ENCODE peak calls at places on chromosomes 5 and 9, in eight cellular contexts. D, Z, J, T, Q, L, I and P are unnamed samples.

GRCh38 chr5:127299678-127300077 is 9.1 kb downstream of the MEGF10 start:
- DNase-seq in D (no peak), L (no peak), J (no peak), I (no peak), Q (no peak), Z (no peak), T (no peak), P (no peak)

GRCh38 chr5:84290161-84290560 is 94.5 kb downstream of the EDIL3 start:
- DNase-seq in L (no peak), Z (no peak), D (no peak), J (no peak), I (peak), Q (no peak), T (no peak), P (peak)

GRCh38 chr5:133147815-133148634 is 96.2 kb downstream of the HSPA4 start:
- DNase-seq in L (no peak), T (no peak), J (no peak), I (no peak), D (no peak), Q (no peak), Z (no peak), P (no peak)

GRCh38 chr5:179190851-179191505 is 130.8 kb downstream of the ZNF354C start:
- DNase-seq in Z (no peak), D (no peak), L (no peak), J (no peak), Q (peak), T (no peak), I (no peak), P (no peak)

GRCh38 chr5:50501510-50502209 is 60.6 kb upstream of the EMB start:
- DNase-seq in D (no peak), J (no peak), Z (no peak), L (no peak), Q (no peak), T (no peak), I (no peak), P (peak)

GRCh38 chr9:84754896-84755295 is 85.4 kb downstream of the NTRK2 start:
- DNase-seq in T (no peak), Q (no peak), D (no peak), Z (no peak), I (no peak), L (no peak), J (no peak), P (peak)

GRCh38 chr9:127132921-127133647 is 10.6 kb upstream of the ANGPTL2 start:
- DNase-seq in L (no peak), J (no peak), D (no peak), Q (peak), Z (no peak), I (no peak), T (no peak), P (peak)

GRCh38 chr5:133244242-133244641 is 192.4 kb downstream of the HSPA4 start:
- DNase-seq in D (no peak), Z (no peak), I (no peak), T (no peak), J (no peak), Q (no peak), L (no peak), P (peak)

GRCh38 chr9:94534901-94535300 is 20.0 kb upstream of the PCAT7 start:
- DNase-seq in I (no peak), T (no peak), Q (no peak), Z (no peak), J (no peak), L (peak), D (no peak), P (no peak)